ENCODE peak calls at places on chromosomes 7 and 10, in four cellular contexts. Q is endothelial cell of umbilical vein, N is DMS 273 treated with DMSO at 0.1 percent for 48 hours, Y is colonic mucosa. H is an unnamed sample.

GRCh38 chr7:43438897-43439479 is 143.9 kb upstream of the STK17A start:
- DNase-seq in Q (no peak), N (no peak), Y (no peak), H (no peak)

GRCh38 chr7:31938650-31939049 is 131.6 kb downstream of the PDE1C start:
- DNase-seq in Q (peak; percentile 6), N (no peak), Y (no peak), H (no peak)

GRCh38 chr7:104156842-104157277 is 51.0 kb downstream of the ORC5 start:
- DNase-seq in Q (peak; percentile 44), N (no peak), Y (no peak), H (peak; percentile 50)

GRCh38 chr10:101569838-101570763 is 18.0 kb downstream of the POLL start:
- DNase-seq in Q (peak; percentile 62), N (peak; percentile 15), Y (peak; percentile 82), H (peak; percentile 53)

GRCh38 chr7:91351374-91351773 is 87.1 kb downstream of the FZD1 start:
- DNase-seq in Q (peak; percentile 74), N (no peak), Y (no peak), H (no peak)

GRCh38 chr7:40331915-40332314 is 197.1 kb downstream of the SUGCT start:
- DNase-seq in Q (no peak), N (no peak), Y (no peak), H (no peak)

GRCh38 chr7:157339777-157340677 is 3.2 kb downstream of the DNAJB6 start:
- DNase-seq in Q (peak; percentile 71), N (peak; percentile 48), Y (peak; percentile 74), H (peak; percentile 57)

GRCh38 chr10:52644678-52645434 is 127.7 kb downstream of the MBL2 start:
- DNase-seq in Q (peak; percentile 79), N (no peak), Y (peak; percentile 55), H (peak; percentile 6)

GRCh38 chr7:6650086-6650485 is 13.0 kb downstream of the ZNF316 start:
- DNase-seq in Q (no peak), N (no peak), Y (no peak), H (no peak)